ENCODE peak calls at places on chromosomes 4 and X, in four cellular contexts. L, K, B and G are unnamed samples.

GRCh38 chr4:44235897-44236296 is 212.7 kb downstream of the KCTD8 start:
- DNase-seq in L (no peak), K (no peak), B (no peak), G (no peak)

GRCh38 chr4:23889814-23890269 is at the start of gene PPARGC1A:
- DNase-seq in L (peak), K (no peak), B (no peak), G (peak)

GRCh38 chrX:124406294-124407013 is 60.1 kb downstream of the SH2D1A start:
- DNase-seq in L (peak), K (peak), B (peak), G (peak)

GRCh38 chrX:57977992-57978391 is 67.7 kb upstream of the ZXDA start:
- DNase-seq in L (no peak), K (peak), B (no peak), G (no peak)

GRCh38 chrX:101347859-101348451 is 587 bp downstream of the TIMM8A start:
- DNase-seq in L (peak), K (no peak), B (no peak), G (peak)

GRCh38 chr4:79237836-79238235 is 88.0 kb downstream of the NAA11 start:
- DNase-seq in L (no peak), K (no peak), B (no peak), G (peak)

GRCh38 chrX:135505356-135505755 is 15.1 kb upstream of the INTS6L start:
- DNase-seq in L (no peak), K (no peak), B (no peak), G (no peak)

GRCh38 chr4:41157009-41157408 is 57.3 kb downstream of the APBB2 start:
- DNase-seq in L (no peak), K (no peak), B (no peak), G (no peak)

GRCh38 chrX:11702420-11702819 is 36.7 kb upstream of the ARHGAP6 start:
- DNase-seq in L (no peak), K (no peak), B (no peak), G (no peak)

GRCh38 chr4:87982446-87982845 is 6.9 kb downstream of the SPP1 start:
- DNase-seq in L (no peak), K (no peak), B (no peak), G (peak)

GRCh38 chr4:59612235-59612634 is 1587.9 kb upstream of the ADGRL3 start:
- DNase-seq in L (peak), K (no peak), B (peak), G (peak)

GRCh38 chr4:40629401-40630334 is at the start of gene RBM47:
- DNase-seq in L (peak), K (peak), B (no peak), G (peak)

GRCh38 chr4:121096629-121097028 is 24.3 kb upstream of the NDNF start:
- DNase-seq in L (peak), K (peak), B (no peak), G (peak)

GRCh38 chrX:45849261-45849660 is 648.6 kb upstream of the DIPK2B start:
- DNase-seq in L (peak), K (no peak), B (peak), G (peak)

GRCh38 chr4:46999584-46999983 is 6.2 kb upstream of the GABRA4 start:
- DNase-seq in L (no peak), K (no peak), B (no peak), G (peak)

GRCh38 chrX:34467437-34467836 is 189.6 kb downstream of the TMEM47 start:
- DNase-seq in L (no peak), K (no peak), B (no peak), G (no peak)

GRCh38 chrX:40096395-40097091 is 1.2 kb downstream of the BCOR start:
- DNase-seq in L (peak), K (peak), B (no peak), G (peak)

GRCh38 chr4:8273450-8273849 is 3.9 kb downstream of the HTRA3 start:
- DNase-seq in L (no peak), K (no peak), B (no peak), G (no peak)

GRCh38 chr4:161767116-161767515 is 396.7 kb downstream of the FSTL5 start:
- DNase-seq in L (peak), K (no peak), B (no peak), G (peak)

GRCh38 chrX:132071260-132071659 is 48.2 kb downstream of the STK26 start:
- DNase-seq in L (peak), K (peak), B (no peak), G (peak)

GRCh38 chr4:124936427-124936826 is 223.9 kb upstream of the ANKRD50 start:
- DNase-seq in L (peak), K (no peak), B (no peak), G (peak)

GRCh38 chrX:18871970-18872369 is 111.9 kb downstream of the PHKA2 start:
- DNase-seq in L (no peak), K (no peak), B (no peak), G (no peak)

GRCh38 chrX:144333429-144333828 is 449.6 kb downstream of the UBE2NL start:
- DNase-seq in L (no peak), K (no peak), B (no peak), G (no peak)

GRCh38 chr4:120948382-120948781 is 25.9 kb upstream of the PRDM5 start:
- DNase-seq in L (no peak), K (no peak), B (no peak), G (no peak)

GRCh38 chrX:72182924-72183323 is 1.4 kb downstream of the PIN4 start:
- DNase-seq in L (no peak), K (no peak), B (no peak), G (no peak)
- H3K4me3 ChIP-seq in L (no peak), K (peak), B (peak), G (peak)

GRCh38 chr4:156983366-156983765 is 11.8 kb upstream of the PDGFC start:
- DNase-seq in L (peak), K (no peak), B (no peak), G (peak)
- TF ChIP-seq CTCF in L (peak), K (no peak), B (peak), G (peak)

GRCh38 chrX:36957425-36958328 is 50.5 kb upstream of the FAM47C start:
- DNase-seq in L (no peak), K (no peak), B (no peak), G (no peak)
- H3K4me3 ChIP-seq in L (peak), K (no peak), B (peak), G (peak)

GRCh38 chr4:165378763-165379631 is at the start of gene CPE:
- DNase-seq in L (peak), K (no peak), B (no peak), G (peak)
- TF ChIP-seq CTCF in L (peak), K (no peak), B (peak), G (peak)

GRCh38 chr4:14864365-14864762 is 137.9 kb upstream of the CPEB2 start:
- DNase-seq in L (no peak), K (no peak), B (no peak), G (no peak)

GRCh38 chr4:14864967-14865366 is 137.3 kb upstream of the CPEB2 start:
- DNase-seq in L (no peak), K (no peak), B (no peak), G (no peak)

GRCh38 chr4:14865804-14866203 is 136.5 kb upstream of the CPEB2 start:
- DNase-seq in L (no peak), K (no peak), B (peak), G (peak)

GRCh38 chr4:14863420-14864364 is 138.6 kb upstream of the CPEB2 start:
- DNase-seq in L (no peak), K (no peak), B (no peak), G (no peak)

DNA sequence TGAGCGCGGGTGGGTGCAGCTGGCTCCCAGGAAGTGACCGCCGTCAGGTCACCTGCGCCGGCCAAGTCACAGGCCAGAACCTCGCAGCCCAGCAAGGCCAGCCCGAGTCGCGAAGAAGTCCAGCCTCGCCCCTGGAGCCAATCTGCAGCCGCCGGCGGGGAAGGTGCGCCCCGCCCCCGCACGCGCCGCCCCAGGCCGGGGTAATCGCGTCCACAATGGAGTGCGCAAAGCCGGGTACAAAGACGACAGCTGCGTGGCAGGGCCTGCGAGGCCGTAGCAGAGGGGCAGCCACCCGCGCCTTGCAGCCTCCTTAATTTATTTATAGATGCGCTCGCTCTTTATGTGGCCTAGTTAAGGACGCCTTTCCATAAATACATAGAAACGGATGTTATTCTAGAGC is 139.4 kb upstream of the CPEB2 start:
- DNase-seq in L (no peak), K (no peak), B (no peak), G (no peak)
- H3K4me3 ChIP-seq in L (no peak), K (no peak), B (peak), G (no peak)

GRCh38 chr4:107518076-107518475 is 202.0 kb downstream of the PAPSS1 start:
- DNase-seq in L (no peak), K (no peak), B (no peak), G (no peak)

GRCh38 chr4:107520368-107520767 is 199.7 kb downstream of the PAPSS1 start:
- DNase-seq in L (no peak), K (no peak), B (no peak), G (no peak)

DNA sequence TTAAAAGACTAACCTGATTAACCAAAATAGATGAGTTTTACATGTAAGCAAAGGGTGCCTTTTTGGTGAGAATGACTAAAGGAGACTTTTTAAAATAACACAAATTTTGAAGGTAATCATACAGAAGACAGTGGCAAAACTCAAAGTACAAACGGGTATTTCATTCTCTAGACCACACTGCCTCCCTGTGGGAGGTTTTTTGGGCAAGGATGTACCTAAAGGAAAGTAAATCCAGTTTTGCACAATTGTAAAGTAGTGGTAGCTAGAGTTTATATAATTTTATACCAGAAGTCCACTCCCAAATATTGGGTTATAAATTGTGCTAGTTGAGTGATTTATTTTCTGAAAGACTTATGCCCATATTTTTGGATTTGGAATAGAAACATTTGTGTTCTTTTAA is 201.0 kb downstream of the PAPSS1 start:
- DNase-seq in L (peak), K (peak), B (peak), G (peak)
- TF ChIP-seq CTCF in L (peak), K (peak), B (peak), G (peak)

DNA sequence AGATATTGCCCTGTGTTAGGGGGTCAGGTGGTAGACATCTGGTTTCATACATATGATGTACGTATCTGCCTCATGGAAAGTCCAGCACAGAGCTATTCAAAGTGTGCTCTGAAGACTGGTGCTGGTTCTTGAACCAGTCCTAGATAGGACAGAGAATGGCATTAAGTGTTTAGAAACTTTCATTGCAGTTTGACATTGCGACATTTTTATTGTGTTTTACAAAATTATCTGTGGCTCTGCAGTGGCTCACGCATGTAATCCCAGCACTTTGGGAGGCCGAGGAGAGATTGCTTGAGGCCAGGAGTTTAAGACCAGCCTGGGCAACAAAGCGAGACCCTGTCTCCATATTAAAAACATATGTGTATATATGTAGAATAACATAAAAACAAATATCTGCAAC is 56.9 kb downstream of the USP9X start:
- DNase-seq in L (no peak), K (no peak), B (no peak), G (no peak)
- H3K4me3 ChIP-seq in L (no peak), K (no peak), B (no peak), G (no peak)

GRCh38 chr4:74674750-74675149 is 119.6 kb downstream of the BTC start:
- DNase-seq in L (no peak), K (peak), B (no peak), G (no peak)

GRCh38 chr4:74671074-74671698 is 123.1 kb downstream of the BTC start:
- DNase-seq in L (peak), K (peak), B (no peak), G (peak)

GRCh38 chr4:74670583-74670982 is 123.7 kb downstream of the BTC start:
- DNase-seq in L (no peak), K (no peak), B (no peak), G (no peak)

GRCh38 chr4:74675673-74676279 is 118.5 kb downstream of the BTC start:
- DNase-seq in L (peak), K (peak), B (no peak), G (peak)
- TF ChIP-seq CTCF in L (peak), K (peak), B (peak), G (peak)